ENCODE peak calls at places on chromosomes 12 and 14, in five cellular contexts. H, M, O, E and V are unnamed samples.

GRCh38 chr14:64970776-64971451 is 1.2 kb downstream of the RAB15 start:
- DNase-seq in H (no peak), M (no peak), O (no peak), E (peak; percentile 46), V (no peak)

GRCh38 chr14:100072783-100073346 is 7.6 kb downstream of the EVL start:
- DNase-seq in H (no peak), M (no peak), O (no peak), E (no peak), V (peak; percentile 45)

GRCh38 chr14:52706286-52706685 is 714 bp upstream of the PSMC6 start:
- DNase-seq in H (peak; percentile 12), M (no peak), O (no peak), E (peak; percentile 20), V (no peak)

GRCh38 chr12:124964251-124964650 is 24.7 kb downstream of the DHX37 start:
- DNase-seq in H (no peak), M (no peak), O (no peak), E (no peak), V (no peak)

GRCh38 chr12:20369164-20370000 is 1.0 kb downstream of the PDE3A start:
- DNase-seq in H (peak; percentile 37), M (peak; percentile 91), O (no peak), E (peak; percentile 75), V (no peak)

GRCh38 chr12:15558915-15559528 is 230.2 kb downstream of the EPS8 start:
- DNase-seq in H (peak; percentile 62), M (no peak), O (no peak), E (no peak), V (no peak)

GRCh38 chr12:110694330-110694891 is 5.5 kb upstream of the HVCN1 start:
- DNase-seq in H (no peak), M (peak; percentile 77), O (no peak), E (no peak), V (no peak)

GRCh38 chr12:103308396-103308795 is 187.4 kb downstream of the C12orf42 start:
- DNase-seq in H (no peak), M (no peak), O (no peak), E (no peak), V (no peak)

GRCh38 chr14:71359823-71360222 is 452.6 kb downstream of the PCNX1 start:
- DNase-seq in H (no peak), M (no peak), O (no peak), E (no peak), V (no peak)

GRCh38 chr12:48781750-48782456 is 7.0 kb downstream of the ADCY6 start:
- DNase-seq in H (no peak), M (no peak), O (no peak), E (no peak), V (no peak)

GRCh38 chr14:95056476-95056875 is 100.9 kb downstream of the DICER1 start:
- DNase-seq in H (no peak), M (no peak), O (no peak), E (no peak), V (no peak)

GRCh38 chr14:53193193-53193592 is 40.1 kb upstream of the DDHD1 start:
- DNase-seq in H (no peak), M (no peak), O (no peak), E (no peak), V (no peak)

GRCh38 chr12:25996677-25997076 is 38.2 kb downstream of the RASSF8 start:
- DNase-seq in H (no peak), M (no peak), O (no peak), E (no peak), V (no peak)

GRCh38 chr14:77822307-77822706 is 22.4 kb downstream of the ADCK1 start:
- DNase-seq in H (no peak), M (no peak), O (no peak), E (no peak), V (no peak)

GRCh38 chr12:110883251-110883650 is 36.5 kb downstream of the CCDC63 start:
- DNase-seq in H (no peak), M (no peak), O (no peak), E (no peak), V (no peak)

GRCh38 chr12:63362801-63363200 is 211.8 kb upstream of the AVPR1A start:
- DNase-seq in H (no peak), M (no peak), O (no peak), E (no peak), V (no peak)

GRCh38 chr12:27901959-27902358 is 70.6 kb downstream of the PTHLH start:
- DNase-seq in H (no peak), M (no peak), O (no peak), E (no peak), V (no peak)

GRCh38 chr12:25692115-25693035 is 139.3 kb upstream of the LMNTD1 start:
- DNase-seq in H (peak; percentile 89), M (peak; percentile 47), O (no peak), E (no peak), V (no peak)

GRCh38 chr12:126286203-126286602 is 1221.0 kb downstream of the AACS start:
- DNase-seq in H (no peak), M (no peak), O (no peak), E (no peak), V (no peak)

GRCh38 chr14:70651522-70651921 is 9.8 kb downstream of the TTC9 start:
- DNase-seq in H (no peak), M (no peak), O (no peak), E (no peak), V (no peak)

GRCh38 chr12:120928864-120929652 is 24.9 kb upstream of the SPPL3 start:
- DNase-seq in H (no peak), M (no peak), O (no peak), E (no peak), V (no peak)

GRCh38 chr14:26199096-26199495 is 398.7 kb downstream of the NOVA1 start:
- DNase-seq in H (no peak), M (no peak), O (no peak), E (no peak), V (no peak)

GRCh38 chr12:76697849-76698248 is 66.1 kb upstream of the ZDHHC17 start:
- DNase-seq in H (no peak), M (no peak), O (no peak), E (no peak), V (no peak)

GRCh38 chr12:59079029-59079428 is 158.7 kb upstream of the LRIG3 start:
- DNase-seq in H (no peak), M (no peak), O (no peak), E (no peak), V (no peak)

GRCh38 chr14:20179218-20179617 is 11.5 kb upstream of the OR11G2 start:
- DNase-seq in H (no peak), M (peak; percentile 41), O (no peak), E (no peak), V (no peak)

GRCh38 chr14:36506732-36507614 is 13.1 kb downstream of the NKX2-1 start:
- DNase-seq in H (no peak), M (no peak), O (no peak), E (no peak), V (no peak)

GRCh38 chr12:71011261-71011660 is 90.7 kb upstream of the PTPRR start:
- DNase-seq in H (peak; percentile 43), M (no peak), O (no peak), E (peak; percentile 21), V (no peak)

GRCh38 chr12:46401703-46402102 is 29.1 kb upstream of the SLC38A2 start:
- DNase-seq in H (no peak), M (peak; percentile 57), O (no peak), E (no peak), V (no peak)

GRCh38 chr14:97025722-97026121 is 228.5 kb downstream of the VRK1 start:
- DNase-seq in H (no peak), M (no peak), O (no peak), E (no peak), V (no peak)

GRCh38 chr12:31853520-31853919 is 105.7 kb upstream of the RESF1 start:
- DNase-seq in H (no peak), M (no peak), O (no peak), E (no peak), V (no peak)

GRCh38 chr12:42129595-42130204 is 15.0 kb downstream of the GXYLT1 start:
- DNase-seq in H (peak; percentile 65), M (no peak), O (no peak), E (peak; percentile 78), V (no peak)

GRCh38 chr14:95252219-95252618 is 67.5 kb downstream of the CLMN start:
- DNase-seq in H (no peak), M (no peak), O (no peak), E (no peak), V (no peak)